ENCODE peak calls at places on chromosomes 4 and X, in four cellular contexts. V is stimulated activated CD4-positive, alpha-beta T cell treated with anti-CD3 and anti-CD28 coated beads, Interleukin-1b, Interleukin-23, amount 100 ng/mL, for 24 hours; F is right atrium auricular region; U is PC-3. E is an unnamed sample.

GRCh38 chr4:107619731-107620130 is 100.3 kb downstream of the PAPSS1 start:
- DNase-seq in U (no peak), F (no peak), V (no peak), E (no peak)

GRCh38 chrX:24377911-24378468 is 17.6 kb downstream of the SUPT20HL1 start:
- DNase-seq in F (no peak), U (no peak), V (no peak), E (peak)

GRCh38 chrX:108219949-108220601 is 128.5 kb downstream of the ATG4A start:
- DNase-seq in F (no peak), U (no peak), V (no peak), E (no peak)

GRCh38 chrX:111483876-111484275 is 27.6 kb upstream of the SERTM2 start:
- DNase-seq in F (no peak), U (no peak), V (no peak), E (no peak)

GRCh38 chr4:120963449-120963848 is 40.9 kb upstream of the PRDM5 start:
- DNase-seq in F (no peak), V (no peak), U (no peak), E (no peak)

GRCh38 chr4:113292371-113293042 is 243.1 kb downstream of the ANK2 start:
- DNase-seq in U (no peak), V (no peak), F (no peak), E (peak)

GRCh38 chr4:184740965-184741364 is 7.1 kb upstream of the CENPU start:
- DNase-seq in U (no peak), F (no peak), V (no peak), E (no peak)

GRCh38 chrX:140391313-140391712 is 113.6 kb downstream of the SOX3 start:
- DNase-seq in V (no peak), U (no peak), F (no peak), E (no peak)

GRCh38 chrX:56733459-56734046 is 4.5 kb downstream of the NBDY start:
- DNase-seq in U (peak), F (peak), V (no peak), E (peak)

GRCh38 chr4:74030285-74030684 is 8.2 kb downstream of the CXCL3 start:
- DNase-seq in V (no peak), F (no peak), U (peak), E (no peak)

GRCh38 chrX:125977851-125978250 is 188.2 kb downstream of the DCAF12L2 start:
- DNase-seq in V (no peak), U (peak), F (no peak), E (no peak)

GRCh38 chrX:97666890-97667289 is 783.2 kb downstream of the RPA4 start:
- DNase-seq in F (no peak), V (no peak), U (no peak), E (no peak)

GRCh38 chrX:134202561-134202960 is 34.4 kb upstream of the CCDC160 start:
- DNase-seq in V (no peak), U (no peak), F (no peak), E (no peak)

GRCh38 chr4:116183241-116183640 is 902.1 kb downstream of the TRAM1L1 start:
- DNase-seq in U (no peak), V (no peak), F (no peak), E (no peak)

GRCh38 chr4:40337081-40337480 is 1.9 kb downstream of the CHRNA9 start:
- DNase-seq in V (no peak), F (no peak), U (no peak), E (no peak)

GRCh38 chr4:14916554-14917304 is 85.6 kb upstream of the CPEB2 start:
- DNase-seq in F (peak), V (no peak), U (peak), E (no peak)

GRCh38 chr4:105758958-105759357 is 50.4 kb downstream of the GSTCD start:
- DNase-seq in V (no peak), U (no peak), F (no peak), E (no peak)

GRCh38 chr4:7861440-7861881 is 78.2 kb downstream of the AFAP1 start:
- DNase-seq in V (no peak), F (no peak), U (peak), E (peak)

GRCh38 chr4:23945521-23946017 is 55.7 kb upstream of the PPARGC1A start:
- DNase-seq in F (no peak), V (no peak), U (peak), E (no peak)

GRCh38 chr4:100913685-100914084 is 395.9 kb upstream of the EMCN start:
- DNase-seq in U (no peak), V (no peak), F (no peak), E (peak)

GRCh38 chrX:119234931-119235555 is 1.0 kb upstream of the PGRMC1 start:
- DNase-seq in V (no peak), U (no peak), F (no peak), E (no peak)

GRCh38 chr4:168759321-168759720 is 250.7 kb downstream of the CBR4 start:
- DNase-seq in V (no peak), U (no peak), F (no peak), E (no peak)

GRCh38 chrX:110167952-110168451 is 149.9 kb downstream of the AMMECR1 start:
- DNase-seq in V (peak), U (peak), F (no peak), E (no peak)

GRCh38 chr4:76993787-76994641 is 44.5 kb downstream of the SEPTIN11 start:
- DNase-seq in F (no peak), U (no peak), V (peak), E (no peak)

GRCh38 chrX:10906861-10907260 is 204.3 kb upstream of the HCCS start:
- DNase-seq in U (no peak), V (no peak), F (no peak), E (no peak)

GRCh38 chrX:41121766-41122165 is 36.5 kb downstream of the USP9X start:
- DNase-seq in V (no peak), F (no peak), U (no peak), E (no peak)

GRCh38 chrX:154013614-154014360 is 5.9 kb downstream of the IRAK1 start:
- DNase-seq in F (no peak), V (no peak), U (peak), E (peak)

GRCh38 chr4:13522282-13523104 is 21.8 kb downstream of the NKX3-2 start:
- DNase-seq in U (no peak), V (no peak), F (no peak), E (peak)

GRCh38 chr4:94871644-94872305 is 114.0 kb downstream of the BMPR1B start:
- DNase-seq in U (no peak), F (no peak), V (no peak), E (no peak)

GRCh38 chr4:11529625-11530201 is 101.0 kb upstream of the HS3ST1 start:
- DNase-seq in V (no peak), U (peak), F (no peak), E (no peak)

GRCh38 chr4:188949608-188950007 is 810.4 kb downstream of the TRIML1 start:
- DNase-seq in U (no peak), F (no peak), V (no peak), E (no peak)

GRCh38 chrX:97895751-97896150 is 1012.0 kb downstream of the RPA4 start:
- DNase-seq in F (no peak), V (no peak), U (peak), E (no peak)

GRCh38 chrX:44462851-44463250 is 79.8 kb downstream of the FUNDC1 start:
- DNase-seq in F (no peak), V (no peak), U (no peak), E (no peak)

GRCh38 chrX:9420513-9420912 is 44.3 kb upstream of the TBL1X start:
- DNase-seq in U (no peak), V (no peak), F (no peak), E (no peak)